ENCODE peak calls at places on chromosomes 12 and 14, in seven cellular contexts. L, M, K, Z, Y, S and I are unnamed samples.

GRCh38 chr14:36478782-36479181 is 41.2 kb downstream of the NKX2-1 start:
- DNase-seq in L (no peak), M (no peak), K (no peak), Z (no peak), Y (no peak), S (no peak), I (no peak)

GRCh38 chr12:70120970-70121369 is 122.3 kb upstream of the CNOT2 start:
- DNase-seq in L (no peak), M (no peak), K (no peak), Z (no peak), Y (no peak), S (no peak), I (no peak)

GRCh38 chr12:55142896-55143870 is 17.0 kb downstream of the OR9K2 start:
- DNase-seq in L (no peak), M (peak), K (peak), Z (peak), Y (peak), S (peak), I (peak)

GRCh38 chr14:41285193-41285748 is 321.4 kb upstream of the LRFN5 start:
- DNase-seq in L (no peak), M (peak), K (peak), Z (peak), Y (peak), S (no peak), I (no peak)

GRCh38 chr14:93269341-93270068 is 62.4 kb downstream of the UBR7 start:
- DNase-seq in L (no peak), M (peak), K (no peak), Z (no peak), Y (no peak), S (no peak), I (no peak)

GRCh38 chr12:21773799-21774198 is 707 bp downstream of the KCNJ8 start:
- DNase-seq in L (no peak), M (no peak), K (no peak), Z (no peak), Y (no peak), S (no peak), I (no peak)

GRCh38 chr14:80944861-80945617 is 3.5 kb upstream of the CEP128 start:
- DNase-seq in L (no peak), M (no peak), K (no peak), Z (no peak), Y (no peak), S (no peak), I (no peak)

GRCh38 chr14:51205486-51205885 is 34.6 kb upstream of the TMX1 start:
- DNase-seq in L (no peak), M (peak), K (no peak), Z (no peak), Y (no peak), S (no peak), I (peak)

GRCh38 chr14:44505588-44505987 is 1.5 kb downstream of the FSCB start:
- DNase-seq in L (no peak), M (peak), K (no peak), Z (no peak), Y (no peak), S (no peak), I (no peak)

GRCh38 chr14:85195872-85196477 is 334.0 kb upstream of the FLRT2 start:
- DNase-seq in L (no peak), M (peak), K (no peak), Z (no peak), Y (no peak), S (peak), I (no peak)

GRCh38 chr12:54195736-54196347 is 7.1 kb upstream of the SMUG1 start:
- DNase-seq in L (peak), M (peak), K (no peak), Z (no peak), Y (no peak), S (peak), I (no peak)

GRCh38 chr14:23297878-23298277 is 4.8 kb downstream of the PPP1R3E start:
- DNase-seq in L (no peak), M (no peak), K (no peak), Z (no peak), Y (no peak), S (no peak), I (no peak)

GRCh38 chr14:56414231-56414630 is 165.4 kb upstream of the TMEM260 start:
- DNase-seq in L (no peak), M (peak), K (no peak), Z (no peak), Y (no peak), S (peak), I (no peak)

GRCh38 chr14:68401855-68402254 is 391.0 kb downstream of the ZFP36L1 start:
- DNase-seq in L (no peak), M (no peak), K (no peak), Z (no peak), Y (no peak), S (no peak), I (no peak)

GRCh38 chr12:113416091-113416754 is 6.0 kb upstream of the SDSL start:
- DNase-seq in L (no peak), M (peak), K (no peak), Z (no peak), Y (no peak), S (no peak), I (no peak)

GRCh38 chr12:116628989-116629388 is 69.8 kb downstream of the MAP1LC3B2 start:
- DNase-seq in L (no peak), M (no peak), K (no peak), Z (no peak), Y (no peak), S (no peak), I (no peak)

GRCh38 chr12:67512061-67512460 is 136.5 kb upstream of the DYRK2 start:
- DNase-seq in L (no peak), M (no peak), K (no peak), Z (no peak), Y (no peak), S (no peak), I (no peak)

GRCh38 chr14:34120185-34120977 is 169.5 kb upstream of the EGLN3 start:
- DNase-seq in L (no peak), M (no peak), K (no peak), Z (no peak), Y (no peak), S (no peak), I (no peak)

GRCh38 chr12:56236091-56236490 is 6.2 kb downstream of the SLC39A5 start:
- DNase-seq in L (no peak), M (no peak), K (no peak), Z (no peak), Y (no peak), S (no peak), I (no peak)

GRCh38 chr14:95784137-95784536 is 70.2 kb upstream of the TCL1A start:
- DNase-seq in L (no peak), M (peak), K (peak), Z (peak), Y (peak), S (peak), I (no peak)

GRCh38 chr12:13666806-13667205 is 314.6 kb downstream of the GRIN2B start:
- DNase-seq in L (no peak), M (peak), K (no peak), Z (no peak), Y (peak), S (no peak), I (no peak)

GRCh38 chr12:73731658-73732057 is 806.0 kb upstream of the ATXN7L3B start:
- DNase-seq in L (no peak), M (no peak), K (no peak), Z (no peak), Y (no peak), S (no peak), I (no peak)

GRCh38 chr14:64196668-64197411 is 97.3 kb downstream of the ESR2 start:
- DNase-seq in L (peak), M (no peak), K (peak), Z (peak), Y (peak), S (peak), I (peak)

GRCh38 chr14:104426771-104427125 is 152.8 kb upstream of the C14orf180 start:
- DNase-seq in L (no peak), M (no peak), K (no peak), Z (no peak), Y (no peak), S (no peak), I (no peak)

GRCh38 chr14:100030441-100031153 is 34.6 kb upstream of the EVL start:
- DNase-seq in L (no peak), M (no peak), K (no peak), Z (no peak), Y (no peak), S (peak), I (no peak)

GRCh38 chr14:22837059-22837749 is 819 bp downstream of the MMP14 start:
- DNase-seq in L (peak), M (peak), K (no peak), Z (peak), Y (peak), S (peak), I (peak)

GRCh38 chr12:2229661-2230539 is 177.1 kb downstream of the CACNA1C start:
- DNase-seq in L (peak), M (no peak), K (no peak), Z (no peak), Y (no peak), S (no peak), I (no peak)

GRCh38 chr12:2284857-2285256 is 232.1 kb downstream of the CACNA1C start:
- DNase-seq in L (no peak), M (peak), K (peak), Z (peak), Y (peak), S (peak), I (peak)

GRCh38 chr12:28296287-28296686 is 106.0 kb downstream of the CCDC91 start:
- DNase-seq in L (no peak), M (no peak), K (no peak), Z (no peak), Y (no peak), S (no peak), I (no peak)

GRCh38 chr12:262113-262512 is 523 bp downstream of the SLC6A13 start:
- DNase-seq in L (no peak), M (no peak), K (no peak), Z (no peak), Y (no peak), S (no peak), I (no peak)

GRCh38 chr12:89960607-89961394 is 252.2 kb upstream of the ATP2B1 start:
- DNase-seq in L (no peak), M (no peak), K (no peak), Z (no peak), Y (no peak), S (no peak), I (no peak)

GRCh38 chr12:92547906-92548305 is 154.9 kb upstream of the PLEKHG7 start:
- DNase-seq in L (no peak), M (no peak), K (no peak), Z (no peak), Y (no peak), S (no peak), I (no peak)

GRCh38 chr14:50002926-50003212 is 110.0 kb downstream of the ARF6 start:
- DNase-seq in L (no peak), M (no peak), K (no peak), Z (no peak), Y (no peak), S (no peak), I (no peak)

GRCh38 chr12:110906985-110907384 is 13.4 kb downstream of the MYL2 start:
- DNase-seq in L (no peak), M (no peak), K (no peak), Z (no peak), Y (no peak), S (no peak), I (no peak)

DNA sequence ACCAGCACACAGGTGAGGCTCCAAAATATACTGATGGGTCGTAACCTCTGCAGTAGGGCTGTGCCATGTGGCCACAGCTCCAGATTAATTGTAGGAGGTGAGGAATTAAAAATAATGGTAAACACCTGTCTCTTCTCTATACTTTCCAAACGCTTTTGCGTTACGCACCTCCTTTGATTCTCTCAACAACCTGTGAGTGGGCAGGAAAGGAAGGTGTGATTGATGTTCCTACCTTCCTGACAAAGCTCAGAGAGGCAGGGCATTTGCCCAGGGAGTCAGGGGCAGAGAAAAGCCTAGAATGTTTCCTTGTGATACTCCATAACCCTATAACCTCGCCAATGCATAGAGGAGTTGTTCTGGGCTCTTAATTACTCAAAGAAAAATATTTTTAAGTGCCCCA is 124.9 kb downstream of the PRMT8 start:
- DNase-seq in L (no peak), M (no peak), K (no peak), Z (no peak), Y (no peak), S (no peak), I (no peak)
- TF ChIP-seq CTCF in L (no peak), M (no peak), K (no peak), Z (no peak), Y (no peak), S (no peak), I (no peak)

DNA sequence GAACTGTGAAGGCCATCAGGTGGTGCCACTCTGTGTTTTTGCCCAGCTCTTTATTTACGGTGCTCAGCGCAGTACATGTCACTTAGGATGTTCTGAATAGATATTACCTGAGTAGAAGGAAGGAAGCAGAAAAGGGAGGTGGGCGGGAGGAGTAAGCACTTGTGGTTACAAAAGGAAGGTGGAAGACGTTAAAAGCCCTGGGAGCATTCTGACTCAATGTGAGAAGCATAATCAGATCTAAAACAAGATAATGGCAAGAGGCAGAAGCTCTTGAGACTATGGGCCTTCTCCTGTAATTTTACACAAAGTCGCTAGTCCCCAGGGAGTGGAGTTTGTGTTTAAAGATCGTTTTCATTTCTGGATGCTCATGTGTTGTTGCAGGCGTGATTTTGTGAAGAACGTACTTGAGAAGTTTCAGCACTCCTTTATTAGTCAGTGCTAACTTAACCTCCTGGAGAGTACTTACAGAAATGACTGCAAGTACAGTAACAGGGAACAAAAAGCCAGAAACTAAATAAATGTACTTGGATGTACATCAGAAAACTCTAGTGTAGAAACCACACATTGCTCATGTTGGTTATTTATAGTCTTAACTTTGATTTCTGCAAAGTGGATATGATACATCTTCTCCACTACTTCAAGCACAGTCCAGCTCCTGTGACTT is 1523.5 kb downstream of the AACS start:
- DNase-seq in L (no peak), M (no peak), K (no peak), Z (no peak), Y (no peak), S (no peak), I (no peak)
- TF ChIP-seq CTCF in L (no peak), M (no peak), K (no peak), Z (no peak), Y (no peak), S (no peak), I (no peak)

GRCh38 chr12:124578854-124579253 is 11.4 kb upstream of the NCOR2 start:
- DNase-seq in L (no peak), M (no peak), K (no peak), Z (no peak), Y (no peak), S (no peak), I (no peak)

GRCh38 chr12:124577374-124577773 is 10.0 kb upstream of the NCOR2 start:
- DNase-seq in L (no peak), M (no peak), K (no peak), Z (no peak), Y (no peak), S (no peak), I (no peak)

GRCh38 chr12:124577986-124578385 is 10.6 kb upstream of the NCOR2 start:
- DNase-seq in L (peak), M (no peak), K (no peak), Z (no peak), Y (no peak), S (no peak), I (no peak)

GRCh38 chr12:124579921-124580517 is 12.6 kb upstream of the NCOR2 start:
- DNase-seq in L (no peak), M (no peak), K (no peak), Z (no peak), Y (no peak), S (no peak), I (no peak)

GRCh38 chr12:124578445-124578844 is 11.0 kb upstream of the NCOR2 start:
- DNase-seq in L (no peak), M (no peak), K (no peak), Z (no peak), Y (no peak), S (no peak), I (no peak)
- TF ChIP-seq CTCF in L (no peak), M (no peak), K (no peak), Z (no peak), Y (no peak), S (no peak), I (no peak)

DNA sequence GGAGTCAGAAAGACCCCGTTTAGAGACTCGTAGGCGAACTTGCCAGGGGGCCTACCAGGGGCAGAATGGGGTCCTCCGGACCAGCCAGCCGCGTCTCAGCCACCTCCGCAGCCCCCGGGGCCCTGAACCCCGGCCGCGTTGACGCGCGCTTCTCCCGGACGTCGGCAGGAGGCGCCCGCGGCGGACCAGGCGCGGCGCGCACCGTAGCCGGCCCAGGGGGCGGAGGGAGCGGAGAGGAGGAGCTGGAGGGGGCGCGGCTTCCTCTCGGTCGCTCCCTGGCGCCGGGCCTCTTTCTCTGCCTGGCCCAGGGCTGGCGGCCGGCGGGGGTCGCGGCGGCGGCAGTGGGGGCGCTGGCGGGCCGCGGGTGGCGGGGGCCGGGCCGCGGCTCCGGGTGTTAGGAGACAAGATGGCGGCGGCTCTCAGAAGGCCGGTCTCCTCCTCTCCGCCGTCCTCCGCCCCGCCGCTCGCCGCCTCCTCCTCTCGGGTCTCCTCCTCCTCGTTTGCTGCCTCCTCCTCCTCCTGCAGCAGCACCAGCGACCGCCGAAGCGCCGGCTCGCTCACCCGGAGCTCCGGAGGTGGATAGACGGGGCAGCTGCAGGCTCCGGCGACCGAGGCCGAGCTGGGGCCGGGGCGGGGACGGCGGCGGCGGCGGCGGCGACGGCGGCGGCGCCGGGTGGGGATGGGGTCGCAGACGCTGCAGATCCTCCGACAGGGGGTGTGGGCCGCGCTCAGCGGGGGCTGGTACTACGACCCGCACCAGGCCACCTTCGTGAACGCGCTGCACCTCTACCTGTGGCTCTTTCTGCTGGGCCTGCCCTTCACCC is at the start of gene PCNX1:
- DNase-seq in L (peak), M (peak), K (peak), Z (peak), Y (peak), S (peak), I (peak)
- TF ChIP-seq CTCF in L (peak), M (peak), K (peak), Z (peak), Y (peak), S (peak), I (peak)

GRCh38 chr12:63764481-63764880 is 15.2 kb upstream of the RXYLT1 start:
- DNase-seq in L (no peak), M (no peak), K (no peak), Z (no peak), Y (no peak), S (no peak), I (no peak)

GRCh38 chr12:63770375-63770774 is 9.3 kb upstream of the RXYLT1 start:
- DNase-seq in L (no peak), M (no peak), K (no peak), Z (no peak), Y (no peak), S (no peak), I (no peak)

GRCh38 chr12:63766498-63766897 is 13.2 kb upstream of the RXYLT1 start:
- DNase-seq in L (no peak), M (no peak), K (no peak), Z (no peak), Y (no peak), S (no peak), I (no peak)
- TF ChIP-seq CTCF in L (no peak), M (no peak), K (peak), Z (no peak), Y (peak), S (no peak), I (no peak)

GRCh38 chr14:98370352-98370751 is 901.6 kb downstream of the BCL11B start:
- DNase-seq in L (no peak), M (no peak), K (no peak), Z (no peak), Y (no peak), S (no peak), I (no peak)

GRCh38 chr14:98371141-98371540 is 900.9 kb downstream of the BCL11B start:
- DNase-seq in L (no peak), M (no peak), K (no peak), Z (no peak), Y (no peak), S (no peak), I (no peak)

GRCh38 chr14:98369344-98369743 is 902.7 kb downstream of the BCL11B start:
- DNase-seq in L (no peak), M (no peak), K (no peak), Z (no peak), Y (no peak), S (no peak), I (no peak)

GRCh38 chr14:98368214-98368613 is 903.8 kb downstream of the BCL11B start:
- DNase-seq in L (no peak), M (no peak), K (no peak), Z (no peak), Y (no peak), S (no peak), I (no peak)

GRCh38 chr14:98368916-98369315 is 903.1 kb downstream of the BCL11B start:
- DNase-seq in L (no peak), M (no peak), K (no peak), Z (no peak), Y (no peak), S (no peak), I (no peak)
- TF ChIP-seq CTCF in L (no peak), M (no peak), K (no peak), Z (no peak), Y (no peak), S (no peak), I (no peak)

GRCh38 chr12:32671930-32672785 is 6.9 kb upstream of the DNM1L start:
- DNase-seq in L (no peak), M (peak), K (peak), Z (no peak), Y (peak), S (peak), I (peak)
- TF ChIP-seq CTCF in L (peak), M (peak), K (peak), Z (peak), Y (peak), S (peak), I (peak)